ENCODE peak calls at places on chromosomes 13 and 19, in six cellular contexts. Z is cardiac fibroblast, X is HL-60, L is fibroblast of villous mesenchyme, A is suprapubic skin, F is uterus. G is an unnamed sample.

GRCh38 chr13:72221276-72221962 is 354.4 kb upstream of the DACH1 start:
- DNase-seq in X (peak), F (no peak), A (peak), L (no peak), Z (peak), G (no peak)

GRCh38 chr19:50310759-50311465 is 18.3 kb downstream of the KCNC3 start:
- DNase-seq in F (no peak), A (no peak), X (no peak), Z (no peak), L (no peak), G (no peak)

GRCh38 chr19:55048446-55048845 is 10.4 kb upstream of the GP6 start:
- DNase-seq in X (no peak), A (no peak), Z (no peak), L (no peak), F (no peak), G (no peak)

GRCh38 chr19:47511681-47512080 is 3.2 kb downstream of the NAPA start:
- DNase-seq in L (peak), Z (peak), F (peak), X (no peak), A (no peak), G (no peak)

GRCh38 chr13:39892731-39893293 is 237.3 kb downstream of the COG6 start:
- DNase-seq in X (no peak), Z (peak), F (peak), L (peak), A (no peak), G (no peak)

GRCh38 chr19:5352229-5352763 is 11.7 kb upstream of the PTPRS start:
- DNase-seq in F (no peak), X (no peak), Z (no peak), L (no peak), A (no peak), G (no peak)

GRCh38 chr19:4369888-4370260 is 26.5 kb downstream of the MPND start:
- DNase-seq in F (no peak), X (peak), A (peak), L (peak), Z (no peak), G (no peak)

GRCh38 chr19:14347999-14348889 is 33.0 kb upstream of the ADGRE5 start:
- DNase-seq in X (peak), Z (peak), A (no peak), F (peak), L (peak), G (no peak)

GRCh38 chr13:40152145-40152544 is 496.7 kb downstream of the COG6 start:
- DNase-seq in Z (peak), F (no peak), A (no peak), X (no peak), L (peak), G (peak)

GRCh38 chr13:27966641-27967202 is 2.4 kb downstream of the CDX2 start:
- DNase-seq in A (no peak), L (no peak), F (no peak), Z (no peak), X (no peak), G (no peak)

GRCh38 chr13:33228645-33229445 is 56.7 kb downstream of the STARD13 start:
- DNase-seq in X (peak), L (peak), A (no peak), Z (peak), F (no peak), G (no peak)

GRCh38 chr13:45737571-45738002 is 35.5 kb downstream of the CBY2 start:
- DNase-seq in F (no peak), L (no peak), A (no peak), X (peak), Z (no peak), G (no peak)

GRCh38 chr19:57099199-57099661 is 20.6 kb upstream of the USP29 start:
- DNase-seq in X (peak), Z (peak), L (peak), F (peak), A (no peak), G (peak)

GRCh38 chr19:17681505-17682125 is 6.5 kb downstream of the UNC13A start:
- DNase-seq in L (peak), Z (peak), A (no peak), F (no peak), X (no peak), G (peak)

GRCh38 chr19:56132316-56132822 is 8.7 kb upstream of the ZNF444 start:
- DNase-seq in L (peak), Z (peak), A (no peak), X (no peak), F (no peak), G (no peak)

GRCh38 chr13:60230593-60230992 is 66.9 kb upstream of the DIAPH3 start:
- DNase-seq in L (peak), X (no peak), F (no peak), Z (peak), A (no peak), G (no peak)

GRCh38 chr13:49419292-49419691 is 24.6 kb downstream of the CAB39L start:
- DNase-seq in L (peak), Z (peak), F (no peak), A (no peak), X (no peak), G (no peak)

GRCh38 chr19:42199440-42200115 is 17.9 kb downstream of the DEDD2 start:
- DNase-seq in Z (no peak), X (peak), L (no peak), A (peak), F (no peak), G (no peak)

GRCh38 chr19:2428756-2429711 is 1.6 kb upstream of the TIMM13 start:
- DNase-seq in F (no peak), Z (no peak), L (no peak), X (no peak), A (no peak), G (no peak)

GRCh38 chr13:34207334-34207733 is 389.4 kb downstream of the RFC3 start:
- DNase-seq in F (no peak), X (no peak), Z (peak), L (peak), A (no peak), G (peak)

GRCh38 chr13:80217614-80218456 is 123.1 kb downstream of the SPRY2 start:
- DNase-seq in A (no peak), Z (peak), X (no peak), L (peak), F (no peak), G (no peak)

GRCh38 chr13:41639955-41640780 is 182.8 kb downstream of the RGCC start:
- DNase-seq in Z (peak), F (peak), L (peak), A (no peak), X (no peak), G (no peak)

GRCh38 chr13:112733661-112734379 is 44.0 kb downstream of the ATP11A start:
- DNase-seq in A (no peak), X (no peak), F (no peak), L (no peak), Z (no peak), G (no peak)

GRCh38 chr19:4636151-4636717 is 3.1 kb upstream of the TNFAIP8L1 start:
- DNase-seq in F (no peak), Z (peak), L (peak), X (peak), A (no peak), G (no peak)

GRCh38 chr19:39270091-39270871 is 2.1 kb downstream of the IFNL2 start:
- DNase-seq in Z (no peak), A (peak), L (peak), X (no peak), F (no peak), G (peak)

GRCh38 chr13:38419312-38419873 is 69.7 kb downstream of the UFM1 start:
- DNase-seq in A (no peak), F (no peak), Z (no peak), L (no peak), X (no peak), G (no peak)

GRCh38 chr13:102294407-102295018 is 107.3 kb downstream of the FGF14 start:
- DNase-seq in A (no peak), F (no peak), Z (no peak), X (no peak), L (no peak), G (no peak)

GRCh38 chr19:46515879-46516350 is 20.2 kb upstream of the PNMA8B start:
- DNase-seq in A (no peak), L (peak), X (no peak), F (no peak), Z (peak), G (peak)

GRCh38 chr19:46461537-46461936 is 9.8 kb downstream of the PNMA8A start:
- DNase-seq in A (no peak), L (no peak), Z (no peak), X (no peak), F (no peak), G (no peak)

GRCh38 chr13:25084101-25084500 is 11.8 kb upstream of the PABPC3 start:
- DNase-seq in X (no peak), F (no peak), A (no peak), Z (no peak), L (no peak), G (no peak)

GRCh38 chr13:111874981-111875380 is 192.0 kb upstream of the SOX1 start:
- DNase-seq in Z (no peak), L (no peak), X (no peak), F (no peak), A (no peak), G (no peak)

GRCh38 chr19:11737964-11738745 is 591 bp downstream of the ZNF823 start:
- DNase-seq in L (peak), Z (peak), X (peak), A (peak), F (peak), G (no peak)

GRCh38 chr13:89066868-89067466 is 1395.8 kb downstream of the SLITRK5 start:
- DNase-seq in Z (peak), X (peak), L (peak), F (no peak), A (no peak), G (no peak)

GRCh38 chr19:56155124-56155687 is 14.1 kb downstream of the ZNF444 start:
- DNase-seq in A (no peak), X (no peak), L (no peak), Z (no peak), F (no peak), G (no peak)

GRCh38 chr19:29480507-29480906 is 45.3 kb upstream of the VSTM2B start:
- DNase-seq in Z (no peak), L (no peak), X (no peak), F (no peak), A (peak), G (no peak)

GRCh38 chr13:44649118-44649455 is 73.0 kb upstream of the TSC22D1 start:
- DNase-seq in A (no peak), X (no peak), Z (no peak), F (no peak), L (no peak), G (no peak)

GRCh38 chr19:48629599-48630288 is 7.4 kb downstream of the DBP start:
- DNase-seq in L (peak), X (no peak), F (peak), A (peak), Z (no peak), G (no peak)

GRCh38 chr13:26017196-26017921 is 34.5 kb downstream of the SHISA2 start:
- DNase-seq in A (no peak), L (no peak), X (no peak), F (no peak), Z (no peak), G (no peak)

DNA sequence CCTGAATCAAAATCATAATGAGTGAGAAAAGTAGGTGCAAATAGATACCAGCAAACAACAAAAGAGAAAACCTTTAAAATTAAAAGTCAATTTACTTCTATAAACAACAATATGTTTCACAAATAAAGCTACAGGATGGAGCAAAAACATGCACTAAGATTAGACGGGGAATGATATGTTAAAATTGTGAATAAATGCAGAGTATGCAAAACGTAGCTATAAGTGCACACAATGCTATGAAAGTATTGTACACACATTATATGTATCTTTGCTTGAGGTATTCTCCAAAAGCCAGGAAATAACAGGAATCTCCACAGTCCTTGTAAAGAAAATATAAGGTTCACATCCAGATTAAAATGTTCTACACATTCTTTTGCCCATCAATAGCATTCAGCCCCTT is 523.9 kb downstream of the EFNB2 start:
- DNase-seq in X (no peak), L (no peak), Z (no peak), A (no peak), F (no peak), G (no peak)
- H3K4me3 ChIP-seq in X (no peak), L (no peak), Z (no peak), A (no peak), F (no peak), G (no peak)

DNA sequence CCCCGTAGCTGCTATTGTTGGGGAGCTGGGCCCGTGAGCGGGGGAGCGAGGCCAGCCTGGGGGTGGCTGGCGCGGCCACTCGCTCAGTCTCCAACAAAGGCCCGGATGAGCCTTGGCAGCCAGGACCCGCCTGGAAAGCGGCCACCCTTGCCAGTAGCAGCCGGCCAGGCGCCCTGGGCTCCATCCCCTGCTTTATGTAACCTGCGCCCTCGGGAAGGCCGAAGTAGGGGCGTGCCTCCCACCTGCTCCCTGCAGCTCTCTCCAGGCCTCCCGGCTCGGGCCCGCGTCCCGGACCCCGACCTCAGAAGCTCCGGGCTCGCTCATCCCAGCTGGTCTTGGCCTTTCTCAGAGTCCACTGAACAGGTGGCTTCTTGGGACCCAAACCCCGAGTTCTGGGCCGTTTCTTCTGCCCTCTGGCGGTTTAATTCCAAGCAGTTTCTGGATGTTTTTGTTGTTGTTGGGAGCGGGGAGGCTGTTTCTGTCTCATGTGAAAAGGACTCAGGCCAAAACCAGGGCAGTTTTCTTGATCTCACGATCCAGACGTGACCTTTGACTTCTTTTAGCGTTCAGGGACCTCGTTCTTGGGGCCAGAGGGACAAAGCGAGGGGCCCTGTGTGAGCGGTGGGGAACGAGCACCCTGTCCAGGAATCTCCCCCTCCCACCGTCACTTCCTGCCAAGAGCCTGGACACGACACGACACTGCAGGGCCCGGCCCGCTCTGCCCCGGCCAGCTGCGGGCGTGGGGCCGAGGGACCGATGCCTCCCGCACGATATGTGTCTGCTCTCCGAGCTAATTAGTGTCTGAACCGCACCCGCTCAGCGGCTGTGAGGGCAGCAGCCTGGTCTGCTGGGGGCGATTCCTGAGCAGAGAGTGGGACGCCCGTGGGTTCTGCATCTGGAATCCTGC is 1.3 kb downstream of the CDC34 start:
- DNase-seq in X (peak), F (peak), L (peak), A (peak), Z (peak), G (no peak)
- TF ChIP-seq CTCF in X (peak), F (peak), L (peak), A (peak), Z (peak), G (peak)

DNA sequence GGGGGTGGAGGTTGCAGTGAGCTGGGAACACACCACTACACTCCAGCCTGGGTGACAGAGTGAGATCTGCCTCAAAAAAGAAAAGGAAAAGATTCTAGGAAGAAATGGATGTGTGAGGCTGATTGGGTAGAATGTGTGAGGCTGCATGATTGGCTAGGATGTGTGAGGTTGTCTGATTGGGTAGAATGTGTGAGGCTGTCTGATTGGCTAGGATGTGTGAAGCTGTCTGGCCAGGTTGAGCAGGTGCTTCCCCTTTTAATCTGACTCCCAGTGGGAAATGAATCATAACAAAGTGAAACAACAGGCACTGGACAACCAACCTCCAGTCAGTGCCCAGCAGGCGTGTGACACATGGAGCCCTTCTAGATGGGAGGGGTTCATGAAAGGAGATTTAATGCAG is 14.7 kb downstream of the C13orf46 start:
- DNase-seq in L (no peak), Z (peak), A (no peak), F (no peak), X (no peak), G (no peak)
- H3K4me3 ChIP-seq in L (no peak), Z (no peak), A (no peak), F (no peak), X (no peak), G (no peak)

GRCh38 chr19:7795555-7796161 is 32.6 kb downstream of the CLEC4M start:
- DNase-seq in F (no peak), Z (peak), L (no peak), A (no peak), X (no peak), G (no peak)

GRCh38 chr19:7801020-7801570 is 28.9 kb upstream of the EVI5L start:
- DNase-seq in Z (no peak), L (peak), X (no peak), A (no peak), F (no peak), G (no peak)

DNA sequence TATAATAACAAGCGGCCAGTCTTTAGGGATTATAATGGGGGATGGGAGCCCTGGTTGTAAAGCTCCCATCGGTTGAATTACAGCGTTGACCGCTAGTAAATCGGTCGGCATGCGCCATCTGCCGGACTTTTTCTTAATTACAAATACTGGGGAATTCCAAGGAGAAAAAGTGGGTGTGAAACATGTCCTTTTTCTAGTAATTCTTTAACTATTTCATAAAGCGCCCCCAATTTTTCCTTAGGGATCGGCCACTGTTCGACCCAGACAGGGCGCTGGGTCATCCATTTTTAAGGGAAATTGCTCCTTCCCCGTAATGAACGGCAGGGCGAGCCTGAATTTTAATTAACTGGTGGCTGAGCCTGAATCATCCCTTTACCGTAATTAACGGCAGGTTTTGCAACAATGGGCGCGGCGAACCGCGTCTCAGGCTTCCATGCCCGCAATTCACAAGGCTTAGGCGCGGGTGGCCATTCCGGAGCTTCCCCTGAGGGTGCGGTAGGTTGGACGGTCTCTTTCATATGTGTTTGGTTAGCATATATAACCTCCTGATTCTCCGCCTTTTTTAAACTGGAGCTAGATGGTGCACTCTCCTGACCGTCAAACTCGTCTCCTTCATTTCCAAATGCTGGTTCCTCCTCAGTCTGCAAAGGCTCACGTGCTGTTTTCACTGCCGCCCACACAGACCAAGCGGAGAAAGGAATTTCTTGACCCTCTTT is 30.2 kb upstream of the EVI5L start:
- DNase-seq in F (peak), Z (peak), X (peak), L (peak), A (peak), G (peak)
- TF ChIP-seq CTCF in F (peak), Z (peak), X (peak), L (peak), A (peak), G (peak)

DNA sequence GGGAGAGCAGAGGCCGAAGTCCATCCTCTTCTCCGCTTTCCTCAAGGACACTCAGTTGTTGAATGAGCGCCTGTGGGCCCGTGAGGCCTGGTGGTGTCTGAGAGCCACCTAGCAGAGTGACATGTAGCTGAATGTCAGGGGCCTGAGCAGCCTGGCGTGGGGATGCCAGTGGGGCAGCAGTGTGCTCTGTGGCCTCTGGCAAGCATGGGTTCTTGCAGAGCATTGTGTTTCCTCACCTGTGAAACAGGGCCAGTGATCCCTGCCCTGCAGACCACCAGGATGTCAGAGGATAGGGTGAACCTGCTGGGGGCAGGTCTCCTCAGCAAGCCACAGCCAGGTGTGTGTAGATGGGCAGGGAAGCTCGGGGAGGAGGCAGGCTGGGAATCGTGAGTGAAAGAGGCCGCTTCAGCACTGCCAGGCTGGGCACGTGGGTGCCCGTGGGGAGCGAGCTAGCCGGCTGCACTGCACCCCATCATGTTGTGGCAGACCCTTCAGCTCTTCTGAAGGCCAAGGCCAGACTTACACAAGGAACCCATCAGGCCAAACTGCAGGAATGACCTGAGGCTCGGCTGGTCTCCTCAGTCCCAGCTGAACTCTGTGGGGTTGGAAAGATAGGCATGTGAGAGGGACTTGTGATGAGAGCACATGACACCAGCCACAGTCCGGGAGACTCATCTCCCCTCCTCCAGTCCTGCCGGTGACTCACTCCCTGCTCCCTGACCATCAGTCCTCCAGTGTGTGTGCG is 5.0 kb downstream of the PPP1R37 start:
- DNase-seq in L (peak), F (peak), X (peak), Z (peak), A (peak), G (peak)
- H3K4me3 ChIP-seq in L (peak), F (no peak), X (no peak), Z (no peak), A (peak), G (peak)

G was measured in HFF-Myc.